ENCODE peak calls at places on chromosomes 3 and 15, in seven cellular contexts. O is body of pancreas, W is tibial artery, M is colonic mucosa, A is astrocyte of the spinal cord, K is pancreas, S is breast epithelium. E is an unnamed sample.

GRCh38 chr3:108127301-108127988 is 36.6 kb upstream of the CD47 start:
- DNase-seq in O (no peak), W (no peak), M (no peak), A (no peak), K (no peak), S (no peak), E (no peak)

GRCh38 chr15:38536201-38536676 is 28.4 kb downstream of the RASGRP1 start:
- DNase-seq in O (peak), W (peak), M (no peak), A (peak), K (no peak), S (no peak), E (no peak)

GRCh38 chr3:195760345-195760983 is 39.7 kb downstream of the MUC20 start:
- DNase-seq in O (no peak), W (no peak), M (no peak), A (no peak), K (no peak), S (no peak), E (peak)

GRCh38 chr15:27743078-27743477 is 356.0 kb downstream of the OCA2 start:
- DNase-seq in O (no peak), W (no peak), M (no peak), A (no peak), K (no peak), S (no peak), E (no peak)

GRCh38 chr3:184479426-184480126 is 82.0 kb upstream of the EPHB3 start:
- DNase-seq in O (no peak), W (no peak), M (no peak), A (no peak), K (no peak), S (no peak), E (no peak)

GRCh38 chr15:48096813-48097212 is 24.0 kb upstream of the SLC24A5 start:
- DNase-seq in O (no peak), W (no peak), M (no peak), A (peak), K (no peak), S (no peak), E (no peak)

GRCh38 chr3:141000027-141000663 is 51.0 kb upstream of the SPSB4 start:
- DNase-seq in O (peak), W (peak), M (peak), A (peak), K (peak), S (no peak), E (peak)

GRCh38 chr15:27763514-27763913 is 335.6 kb downstream of the OCA2 start:
- DNase-seq in O (no peak), W (no peak), M (no peak), A (no peak), K (no peak), S (no peak), E (no peak)

GRCh38 chr3:159669753-159670152 is 318.9 kb upstream of the IL12A start:
- DNase-seq in O (no peak), W (no peak), M (no peak), A (peak), K (no peak), S (no peak), E (peak)

GRCh38 chr3:125129512-125129962 is 73.7 kb upstream of the HEG1 start:
- DNase-seq in O (peak), W (peak), M (peak), A (peak), K (no peak), S (no peak), E (no peak)

GRCh38 chr15:83919319-83919830 is 265.5 kb downstream of the ADAMTSL3 start:
- DNase-seq in O (no peak), W (no peak), M (no peak), A (no peak), K (no peak), S (no peak), E (no peak)

GRCh38 chr3:141181819-141182218 is 49.8 kb upstream of the PXYLP1 start:
- DNase-seq in O (no peak), W (no peak), M (no peak), A (no peak), K (no peak), S (no peak), E (no peak)

GRCh38 chr15:43948691-43949325 is 122.0 kb downstream of the WDR76 start:
- DNase-seq in O (no peak), W (no peak), M (no peak), A (no peak), K (no peak), S (no peak), E (no peak)

GRCh38 chr3:60935709-60936108 is 315.5 kb downstream of the FHIT start:
- DNase-seq in O (no peak), W (no peak), M (no peak), A (peak), K (no peak), S (no peak), E (no peak)

GRCh38 chr15:42798802-42799201 is 61.9 kb upstream of the CDAN1 start:
- DNase-seq in O (no peak), W (no peak), M (no peak), A (no peak), K (no peak), S (no peak), E (no peak)

GRCh38 chr15:67564590-67565345 is 22.3 kb downstream of the MAP2K5 start:
- DNase-seq in O (no peak), W (no peak), M (no peak), A (no peak), K (no peak), S (no peak), E (no peak)

GRCh38 chr3:30297112-30297511 is 309.3 kb upstream of the TGFBR2 start:
- DNase-seq in O (no peak), W (no peak), M (no peak), A (no peak), K (no peak), S (no peak), E (no peak)

GRCh38 chr3:169379496-169380121 is 283.9 kb downstream of the MECOM start:
- DNase-seq in O (no peak), W (no peak), M (no peak), A (no peak), K (no peak), S (no peak), E (no peak)

GRCh38 chr3:32175607-32176197 is 62.8 kb upstream of the CMTM8 start:
- DNase-seq in O (peak), W (no peak), M (peak), A (peak), K (no peak), S (no peak), E (peak)

GRCh38 chr15:84572231-84572630 is 28.6 kb upstream of the ZSCAN2 start:
- DNase-seq in O (no peak), W (no peak), M (no peak), A (no peak), K (no peak), S (no peak), E (no peak)

GRCh38 chr3:48038971-48039481 is 22.8 kb upstream of the MAP4 start:
- DNase-seq in O (no peak), W (no peak), M (no peak), A (no peak), K (no peak), S (no peak), E (no peak)

DNA sequence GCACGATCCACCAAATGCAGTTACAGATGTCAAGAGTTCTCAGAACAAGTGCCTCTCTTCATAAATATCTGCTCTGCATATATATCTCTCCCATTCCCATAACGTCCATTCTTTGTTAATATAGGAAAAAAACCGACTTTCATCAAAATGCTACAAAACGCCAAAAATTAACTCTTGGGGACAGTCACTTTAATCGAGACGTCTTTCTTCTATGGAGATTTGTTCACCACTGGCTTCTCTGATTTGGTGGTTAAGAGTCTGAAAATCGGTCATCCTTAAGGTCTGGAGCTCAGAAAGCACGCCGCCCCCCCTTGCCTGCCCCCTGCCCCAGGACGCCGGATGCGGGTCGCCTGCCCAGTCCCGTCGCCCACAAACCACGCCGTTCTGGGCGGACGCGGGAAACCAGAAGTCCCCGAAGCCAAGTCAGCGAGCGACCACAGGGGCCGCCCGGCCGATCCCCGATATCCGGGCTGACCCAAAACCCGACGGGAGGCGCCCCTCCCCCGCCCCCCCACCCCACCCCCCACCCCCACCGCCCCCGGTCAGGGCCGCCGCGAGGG is 252.7 kb downstream of the TJP1 start:
- DNase-seq in O (no peak), W (no peak), M (no peak), A (no peak), K (peak), S (no peak), E (peak)
- H3K4me3 ChIP-seq in O (peak), W (peak), M (peak), A (no peak), K (peak), S (peak), E (peak)

GRCh38 chr3:193589616-193590015 is 3.4 kb upstream of the OPA1 start:
- DNase-seq in O (no peak), W (no peak), M (no peak), A (no peak), K (no peak), S (no peak), E (no peak)

GRCh38 chr3:193589129-193589528 is 3.9 kb upstream of the OPA1 start:
- DNase-seq in O (no peak), W (no peak), M (no peak), A (no peak), K (no peak), S (no peak), E (no peak)

GRCh38 chr3:193590088-193590856 is 2.7 kb upstream of the OPA1 start:
- DNase-seq in O (no peak), W (no peak), M (peak), A (peak), K (no peak), S (no peak), E (no peak)

GRCh38 chr3:193586526-193586925 is 6.5 kb upstream of the OPA1 start:
- DNase-seq in O (no peak), W (no peak), M (no peak), A (no peak), K (no peak), S (no peak), E (no peak)

DNA sequence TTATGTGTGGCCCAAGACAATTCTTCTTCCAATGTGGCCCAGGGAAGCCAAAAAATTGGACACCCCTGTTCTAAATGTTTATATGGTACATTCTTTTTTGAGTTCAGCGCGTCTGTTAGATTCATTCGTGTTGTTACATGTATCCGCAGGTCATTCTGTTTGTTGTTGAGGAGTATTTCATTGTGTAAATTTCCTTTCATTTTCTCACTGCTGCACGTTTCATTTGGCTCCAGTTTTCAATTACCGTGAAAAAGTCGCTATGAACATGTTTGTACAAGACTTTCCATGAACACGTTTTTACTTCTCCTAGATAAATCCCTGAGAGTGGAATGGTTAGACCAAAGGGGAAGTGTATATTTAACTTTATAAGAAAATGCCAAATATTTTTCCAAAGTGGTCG is 7.5 kb upstream of the OPA1 start:
- DNase-seq in O (no peak), W (no peak), M (no peak), A (no peak), K (no peak), S (no peak), E (no peak)
- H3K4me3 ChIP-seq in O (no peak), W (no peak), M (no peak), A (no peak), K (no peak), S (no peak), E (no peak)

GRCh38 chr15:65028338-65028737 is 1.1 kb downstream of the MTFMT start:
- DNase-seq in O (no peak), W (no peak), M (peak), A (no peak), K (no peak), S (no peak), E (no peak)
- H3K4me3 ChIP-seq in O (no peak), W (peak), M (peak), A (peak), K (no peak), S (peak), E (peak)

GRCh38 chr15:63244976-63245645 is 32.3 kb upstream of the APH1B start:
- DNase-seq in O (no peak), W (no peak), M (no peak), A (no peak), K (no peak), S (no peak), E (no peak)
- H3K4me3 ChIP-seq in O (no peak), W (no peak), M (no peak), A (no peak), K (no peak), S (no peak), E (no peak)

DNA sequence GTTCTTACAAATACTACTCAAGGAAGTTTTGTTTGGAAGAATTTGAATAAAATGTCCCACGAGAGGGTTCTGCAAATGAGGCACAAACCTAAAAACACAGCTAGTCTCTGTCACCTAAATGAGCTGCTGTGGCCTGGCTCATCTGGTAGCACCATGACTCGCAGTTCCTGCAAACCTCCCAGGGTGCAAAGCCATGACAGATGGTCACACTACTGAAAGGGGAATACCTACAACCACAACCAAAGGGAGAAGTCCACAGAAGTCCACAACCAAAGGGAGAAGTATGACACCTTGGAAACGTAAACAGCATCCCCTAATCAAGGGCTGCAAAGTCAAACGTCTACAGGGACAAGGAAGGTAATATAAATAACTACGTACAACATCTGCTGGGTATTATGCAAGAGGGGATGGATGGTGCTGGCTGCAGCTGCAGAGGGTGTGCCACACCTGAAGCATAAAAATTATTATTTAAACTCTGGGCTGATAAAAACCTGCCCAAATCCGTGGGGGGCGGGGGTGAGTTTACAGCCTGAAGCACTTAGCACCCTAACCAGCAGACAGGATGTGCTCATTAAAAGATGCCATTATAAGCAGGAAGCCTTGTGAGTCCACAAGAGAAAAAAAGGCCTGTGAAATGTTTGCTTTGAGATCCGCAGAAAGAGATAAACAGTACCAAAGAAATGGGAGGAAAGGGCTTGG is 184.0 kb downstream of the MAGI1 start:
- DNase-seq in O (peak), W (no peak), M (peak), A (no peak), K (no peak), S (no peak), E (no peak)
- H3K4me3 ChIP-seq in O (no peak), W (no peak), M (no peak), A (no peak), K (no peak), S (no peak), E (no peak)

GRCh38 chr3:152219225-152219624 is 49.5 kb upstream of the MBNL1 start:
- DNase-seq in O (no peak), W (no peak), M (no peak), A (no peak), K (no peak), S (no peak), E (no peak)

GRCh38 chr3:152218604-152219003 is 50.1 kb upstream of the MBNL1 start:
- DNase-seq in O (no peak), W (no peak), M (no peak), A (no peak), K (no peak), S (no peak), E (no peak)

GRCh38 chr3:152219769-152220255 is 48.9 kb upstream of the MBNL1 start:
- DNase-seq in O (no peak), W (no peak), M (no peak), A (no peak), K (no peak), S (no peak), E (no peak)

GRCh38 chr3:152225176-152225575 is 43.6 kb upstream of the MBNL1 start:
- DNase-seq in O (no peak), W (no peak), M (no peak), A (peak), K (no peak), S (no peak), E (no peak)

GRCh38 chr3:152222327-152222726 is 46.4 kb upstream of the MBNL1 start:
- DNase-seq in O (no peak), W (no peak), M (no peak), A (peak), K (no peak), S (no peak), E (no peak)
- H3K4me3 ChIP-seq in O (no peak), W (no peak), M (no peak), A (no peak), K (no peak), S (no peak), E (no peak)

E was measured in H7.